ENCODE peak calls at places on chromosome 6, in five cellular contexts. S is mesendoderm, F is neural progenitor cell, K is mammary epithelial cell, O is IMR-90. A is an unnamed sample.

GRCh38 chr6:30781362-30781696 is 37.0 kb upstream of the IER3 start:
- DNase-seq in S (no peak), F (no peak), K (no peak), O (no peak), A (no peak)

GRCh38 chr6:170075659-170076223 is 215.1 kb downstream of the DLL1 start:
- DNase-seq in S (no peak), F (no peak), K (no peak), O (no peak), A (no peak)

GRCh38 chr6:126040826-126041225 is 54.5 kb downstream of the TRMT11 start:
- DNase-seq in S (no peak), F (no peak), K (peak; percentile 45), O (peak; percentile 78), A (peak; percentile 78)

GRCh38 chr6:151704383-151704782 is 103.1 kb upstream of the ESR1 start:
- DNase-seq in S (no peak), F (no peak), K (no peak), O (no peak), A (no peak)

GRCh38 chr6:79082304-79082703 is 4.2 kb upstream of the PHIP start:
- DNase-seq in S (no peak), F (peak; percentile 24), K (no peak), O (no peak), A (no peak)

GRCh38 chr6:53309059-53309896 is 39.5 kb downstream of the ELOVL5 start:
- DNase-seq in S (no peak), F (no peak), K (no peak), O (peak; percentile 65), A (peak; percentile 69)

GRCh38 chr6:148997863-148998262 is 251.0 kb downstream of the UST start:
- DNase-seq in S (no peak), F (no peak), K (no peak), O (peak; percentile 73), A (peak; percentile 87)

GRCh38 chr6:129370268-129370916 is 339.6 kb downstream of the ARHGAP18 start:
- DNase-seq in S (peak; percentile 67), F (peak; percentile 63), K (peak; percentile 24), O (peak; percentile 57), A (peak; percentile 72)

GRCh38 chr6:75204959-75205775 is 686 bp downstream of the COL12A1 start:
- DNase-seq in S (peak; percentile 67), F (peak; percentile 60), K (peak; percentile 54), O (peak; percentile 82), A (peak; percentile 91)

GRCh38 chr6:158663465-158664167 is 13.8 kb downstream of the SYTL3 start:
- DNase-seq in S (no peak), F (no peak), K (no peak), O (no peak), A (no peak)

GRCh38 chr6:21666200-21666671 is 72.7 kb downstream of the SOX4 start:
- DNase-seq in S (peak; percentile 88), F (peak; percentile 91), K (no peak), O (no peak), A (no peak)

GRCh38 chr6:15658345-15658744 is 4.5 kb downstream of the DTNBP1 start:
- DNase-seq in S (no peak), F (no peak), K (no peak), O (no peak), A (no peak)

GRCh38 chr6:55448446-55448845 is 121.2 kb downstream of the GFRAL start:
- DNase-seq in S (peak; percentile 14), F (no peak), K (no peak), O (peak; percentile 31), A (peak; percentile 39)

GRCh38 chr6:38413097-38413800 is 226.5 kb downstream of the BTBD9 start:
- DNase-seq in S (no peak), F (no peak), K (no peak), O (no peak), A (peak; percentile 34)

GRCh38 chr6:133584903-133585302 is 304.0 kb upstream of the TCF21 start:
- DNase-seq in S (no peak), F (no peak), K (no peak), O (no peak), A (no peak)

GRCh38 chr6:33692760-33693158 is 18.7 kb downstream of the UQCC2 start:
- DNase-seq in S (no peak), F (no peak), K (no peak), O (peak; percentile 7), A (peak; percentile 28)

GRCh38 chr6:36546664-36546957 is 668 bp downstream of the STK38 start:
- DNase-seq in S (no peak), F (no peak), K (peak; percentile 21), O (no peak), A (no peak)

GRCh38 chr6:36028887-36029324 is 1.3 kb downstream of the MAPK14 start:
- DNase-seq in S (peak; percentile 70), F (peak; percentile 62), K (peak; percentile 75), O (peak; percentile 77), A (peak; percentile 80)

GRCh38 chr6:14429396-14429795 is 311.8 kb downstream of the CD83 start:
- DNase-seq in S (peak; percentile 76), F (peak; percentile 41), K (no peak), O (no peak), A (no peak)

GRCh38 chr6:34527751-34528670 is 28.1 kb downstream of the SPDEF start:
- DNase-seq in S (peak; percentile 23), F (no peak), K (no peak), O (no peak), A (no peak)

GRCh38 chr6:40485300-40485699 is 101.9 kb downstream of the LRFN2 start:
- DNase-seq in S (no peak), F (no peak), K (no peak), O (no peak), A (no peak)

GRCh38 chr6:36056178-36056577 is 28.6 kb downstream of the MAPK14 start:
- DNase-seq in S (no peak), F (no peak), K (no peak), O (no peak), A (no peak)

GRCh38 chr6:14612016-14612415 is 494.4 kb downstream of the CD83 start:
- DNase-seq in S (peak; percentile 53), F (no peak), K (peak; percentile 28), O (peak; percentile 79), A (peak; percentile 27)

GRCh38 chr6:147869223-147869600 is 360.7 kb downstream of the SAMD5 start:
- DNase-seq in S (no peak), F (no peak), K (no peak), O (no peak), A (no peak)

GRCh38 chr6:69866351-69867074 is at the start of gene COL19A1:
- DNase-seq in S (peak; percentile 55), F (peak; percentile 56), K (no peak), O (no peak), A (no peak)

GRCh38 chr6:163383912-163384311 is 30.6 kb upstream of the QKI start:
- DNase-seq in S (no peak), F (no peak), K (peak; percentile 16), O (peak; percentile 21), A (peak; percentile 30)

GRCh38 chr6:36337814-36338213 is 1.1 kb upstream of the BNIP5 start:
- DNase-seq in S (no peak), F (no peak), K (no peak), O (no peak), A (no peak)

GRCh38 chr6:152748843-152749242 is 1.8 kb upstream of the VIP start:
- DNase-seq in S (peak; percentile 9), F (no peak), K (no peak), O (peak; percentile 33), A (no peak)

GRCh38 chr6:72689107-72689954 is 67.5 kb downstream of the KCNQ5 start:
- DNase-seq in S (no peak), F (peak; percentile 10), K (no peak), O (no peak), A (no peak)

GRCh38 chr6:31901415-31901952 is 402 bp downstream of the ZBTB12 start:
- DNase-seq in S (no peak), F (peak; percentile 68), K (no peak), O (peak; percentile 41), A (peak; percentile 62)

GRCh38 chr6:32954983-32955802 is 2.3 kb upstream of the HLA-DMA start:
- DNase-seq in S (peak; percentile 88), F (peak; percentile 75), K (peak; percentile 35), O (peak; percentile 13), A (no peak)

GRCh38 chr6:17606606-17607005 is 6.5 kb downstream of the FAM8A1 start:
- DNase-seq in S (no peak), F (no peak), K (no peak), O (no peak), A (no peak)
- H3K27ac ChIP-seq in S (no peak overlapping the region), F (no peak overlapping the region), K (no peak overlapping the region), O (no peak overlapping the region), A (no peak overlapping the region)

GRCh38 chr6:44558315-44559227 is 171.1 kb downstream of the CDC5L start:
- DNase-seq in S (no peak), F (no peak), K (no peak), O (no peak), A (peak; percentile 10)

GRCh38 chr6:44559486-44560270 is 172.2 kb downstream of the CDC5L start:
- DNase-seq in S (no peak), F (no peak), K (no peak), O (no peak), A (no peak)

GRCh38 chr6:44554901-44555300 is 167.4 kb downstream of the CDC5L start:
- DNase-seq in S (no peak), F (no peak), K (no peak), O (no peak), A (no peak)

GRCh38 chr6:44554194-44554593 is 166.7 kb downstream of the CDC5L start:
- DNase-seq in S (no peak), F (no peak), K (no peak), O (no peak), A (no peak)

DNA sequence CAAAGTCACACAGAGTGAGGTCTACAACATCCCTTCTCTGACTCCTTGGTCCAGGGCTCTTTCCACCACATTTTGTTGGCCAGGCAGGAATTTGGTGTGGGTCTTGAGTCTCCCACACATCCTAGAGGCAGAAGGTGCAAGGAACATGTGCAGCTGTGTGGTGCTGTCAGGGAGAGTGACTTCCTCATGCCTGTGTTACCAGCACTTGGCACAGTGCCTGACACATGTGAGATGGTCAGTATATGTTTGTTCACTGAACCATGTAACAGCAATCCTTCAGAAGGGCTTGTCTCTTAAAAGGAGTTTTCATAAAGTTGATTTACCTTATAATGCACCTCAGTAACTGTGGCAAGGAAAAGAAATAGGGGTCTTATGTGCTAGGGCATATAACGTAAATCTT is 168.5 kb downstream of the CDC5L start:
- DNase-seq in S (no peak), F (no peak), K (no peak), O (no peak), A (no peak)
- H3K4me2 ChIP-seq in S (no peak overlapping the region), F (no peak overlapping the region), K (no peak overlapping the region), O (no peak overlapping the region), A (no peak overlapping the region)

GRCh38 chr6:22828179-22829062 is 259.1 kb downstream of the HDGFL1 start:
- DNase-seq in S (peak; percentile 93), F (peak; percentile 75), K (peak; percentile 97), O (peak; percentile 97), A (peak; percentile 93)
- H3K4me3 ChIP-seq in S (no peak overlapping the region), F (no peak overlapping the region), K (no peak overlapping the region), O (no peak overlapping the region), A (peak overlapping the region; percentile 12)

GRCh38 chr6:29723666-29724588 is 693 bp downstream of the HLA-F start:
- DNase-seq in S (peak; percentile 44), F (peak; percentile 68), K (no peak), O (no peak), A (no peak)
- H3K27ac ChIP-seq in S (no peak overlapping the region), F (no peak overlapping the region), K (peak overlapping the region; percentile 76), O (no peak overlapping the region), A (peak overlapping the region; percentile 34)

GRCh38 chr6:95266537-95267258 is 310.6 kb upstream of the MANEA start:
- DNase-seq in S (peak; percentile 4), F (no peak), K (peak; percentile 5), O (no peak), A (peak; percentile 11)
- H3K4me2 ChIP-seq in S (no peak overlapping the region), F (no peak overlapping the region), K (no peak overlapping the region), O (no peak overlapping the region), A (no peak overlapping the region)

GRCh38 chr6:46651766-46652165 is 852 bp downstream of the CYP39A1 start:
- DNase-seq in S (no peak), F (no peak), K (peak; percentile 32), O (no peak), A (no peak)
- H3K4me3 ChIP-seq in S (no peak overlapping the region), F (peak overlapping the region; percentile 85), K (peak overlapping the region; percentile 87), O (no peak overlapping the region), A (peak overlapping the region; percentile 91)